ENCODE peak calls at places on chromosome 21, in six cellular contexts. H, M, Y, P, J and B are unnamed samples.

GRCh38 chr21:46368533-46369285 is 44.8 kb downstream of the PCNT start:
- DNase-seq in M (no peak), P (no peak), J (no peak), Y (no peak), H (no peak), B (no peak)

GRCh38 chr21:30372139-30372770 is at the start of gene KRTAP13-2:
- DNase-seq in Y (no peak), H (no peak), M (no peak), J (no peak), P (no peak), B (no peak)

GRCh38 chr21:15250384-15250783 is 185.6 kb upstream of the NRIP1 start:
- DNase-seq in J (no peak), H (peak; percentile 53), Y (no peak), M (no peak), P (no peak), B (no peak)

GRCh38 chr21:16514316-16514715 is 784.5 kb downstream of the USP25 start:
- DNase-seq in H (no peak), M (no peak), Y (no peak), P (no peak), J (no peak), B (no peak)

GRCh38 chr21:45965084-45965826 is 16.3 kb upstream of the COL6A1 start:
- DNase-seq in Y (no peak), P (no peak), M (no peak), H (no peak), J (no peak), B (no peak)

GRCh38 chr21:25350056-25350455 is 257.2 kb downstream of the MRPL39 start:
- DNase-seq in H (peak; percentile 60), Y (no peak), P (peak; percentile 41), M (no peak), J (no peak), B (no peak)

GRCh38 chr21:31837613-31838390 is 35.0 kb upstream of the HUNK start:
- DNase-seq in M (no peak), H (no peak), J (no peak), P (no peak), Y (no peak), B (no peak)

GRCh38 chr21:30990514-30991304 is 47.6 kb downstream of the KRTAP19-8 start:
- DNase-seq in P (no peak), J (no peak), Y (no peak), M (no peak), H (no peak), B (no peak)

GRCh38 chr21:15520811-15521643 is 208.8 kb upstream of the USP25 start:
- DNase-seq in H (peak; percentile 0), J (no peak), Y (no peak), M (no peak), P (no peak), B (peak; percentile 8)

GRCh38 chr21:37842163-37842919 is 73.9 kb downstream of the KCNJ6 start:
- DNase-seq in H (no peak), M (no peak), Y (no peak), J (no peak), P (no peak), B (peak; percentile 45)

GRCh38 chr21:26191609-26192008 is 21.0 kb upstream of the APP start:
- DNase-seq in Y (no peak), M (no peak), H (no peak), J (no peak), P (no peak), B (no peak)

GRCh38 chr21:17612565-17613241 is at the start of gene BTG3:
- DNase-seq in Y (peak; percentile 76), J (peak; percentile 70), P (peak; percentile 80), H (peak; percentile 76), M (peak; percentile 17), B (peak; percentile 76)

GRCh38 chr21:20617130-20617529 is 381.1 kb upstream of the NCAM2 start:
- DNase-seq in P (peak; percentile 35), Y (peak; percentile 0), H (no peak), J (no peak), M (peak; percentile 34), B (no peak)

GRCh38 chr21:46005481-46005881 is 23.9 kb downstream of the COL6A1 start:
- DNase-seq in P (peak; percentile 29), M (no peak), J (no peak), H (no peak), Y (no peak), B (no peak)

GRCh38 chr21:35792569-35792968 is 267.8 kb downstream of the SETD4 start:
- DNase-seq in J (no peak), H (no peak), Y (no peak), M (no peak), P (no peak), B (no peak)

GRCh38 chr21:36477559-36477958 is 2.4 kb downstream of the CLDN14 start:
- DNase-seq in Y (no peak), J (no peak), H (no peak), M (no peak), P (no peak), B (no peak)

GRCh38 chr21:35924714-35925301 is 135.5 kb downstream of the SETD4 start:
- DNase-seq in H (peak; percentile 96), Y (no peak), J (no peak), M (no peak), P (no peak), B (peak; percentile 77)

GRCh38 chr21:35508389-35508888 is 459.3 kb upstream of the RUNX1 start:
- DNase-seq in P (peak; percentile 56), H (peak; percentile 65), J (peak; percentile 57), Y (peak; percentile 17), M (peak; percentile 50), B (peak; percentile 91)

GRCh38 chr21:37072239-37072987 is 458 bp downstream of the PIGP start:
- DNase-seq in Y (no peak), P (no peak), H (peak; percentile 89), M (no peak), J (no peak), B (peak; percentile 93)

GRCh38 chr21:37410639-37411038 is 44.1 kb downstream of the DYRK1A start:
- DNase-seq in P (no peak), J (no peak), H (no peak), Y (no peak), M (no peak), B (no peak)

GRCh38 chr21:15141236-15141970 is 76.6 kb upstream of the NRIP1 start:
- DNase-seq in P (no peak), H (no peak), Y (no peak), M (no peak), J (no peak), B (no peak)

GRCh38 chr21:26966360-26966977 is 419 bp downstream of the ADAMTS5 start:
- DNase-seq in M (no peak), P (peak; percentile 71), Y (no peak), H (peak; percentile 37), J (no peak), B (peak; percentile 44)

GRCh38 chr21:36628096-36628495 is 70.8 kb upstream of the SIM2 start:
- DNase-seq in M (no peak), P (no peak), Y (no peak), J (no peak), H (no peak), B (no peak)

GRCh38 chr21:46603228-46603627 is 1.7 kb downstream of the S100B start:
- DNase-seq in M (no peak), J (no peak), H (no peak), Y (no peak), P (peak; percentile 57), B (no peak)

GRCh38 chr21:17679002-17679600 is 66.4 kb upstream of the BTG3 start:
- DNase-seq in M (no peak), P (no peak), Y (peak; percentile 33), J (no peak), H (peak; percentile 71), B (peak; percentile 77)

GRCh38 chr21:46297311-46298082 is 11.4 kb downstream of the YBEY start:
- DNase-seq in M (no peak), P (no peak), Y (no peak), H (no peak), J (no peak), B (no peak)

GRCh38 chr21:17081193-17081592 is 431.6 kb upstream of the CXADR start:
- DNase-seq in Y (no peak), P (no peak), J (no peak), H (no peak), M (no peak), B (no peak)

GRCh38 chr21:33300701-33301631 is 23.8 kb upstream of the IFNAR1 start:
- DNase-seq in Y (no peak), M (no peak), P (no peak), H (no peak), J (no peak), B (peak; percentile 6)

GRCh38 chr21:33301632-33302002 is 23.2 kb upstream of the IFNAR1 start:
- DNase-seq in J (no peak), M (no peak), H (no peak), P (no peak), Y (no peak), B (no peak)

GRCh38 chr21:33305344-33305671 is 19.5 kb upstream of the IFNAR1 start:
- DNase-seq in Y (no peak), M (no peak), P (no peak), H (no peak), J (no peak), B (no peak)

GRCh38 chr21:33302055-33302454 is 22.7 kb upstream of the IFNAR1 start:
- DNase-seq in P (no peak), Y (no peak), M (no peak), H (no peak), J (no peak), B (no peak)

GRCh38 chr21:33302796-33303195 is 22.0 kb upstream of the IFNAR1 start:
- DNase-seq in P (peak; percentile 66), H (no peak), M (no peak), Y (no peak), J (no peak), B (no peak)
- H3K14ac ChIP-seq in P (no peak overlapping the region), H (no peak overlapping the region), M (no peak overlapping the region), Y (no peak overlapping the region), J (no peak overlapping the region), B (no peak overlapping the region)

GRCh38 chr21:44458971-44459711 is 3.8 kb downstream of the LRRC3 start:
- DNase-seq in Y (no peak), H (no peak), P (no peak), M (no peak), J (no peak), B (no peak)
- H3K14ac ChIP-seq in Y (no peak overlapping the region), H (no peak overlapping the region), P (no peak overlapping the region), M (no peak overlapping the region), J (no peak overlapping the region), B (no peak overlapping the region)

GRCh38 chr21:39434950-39435349 is 10.6 kb downstream of the LCA5L start:
- DNase-seq in H (peak; percentile 33), M (no peak), Y (no peak), P (no peak), J (no peak), B (no peak)

GRCh38 chr21:39430457-39430856 is 15.1 kb downstream of the LCA5L start:
- DNase-seq in J (no peak), M (no peak), H (no peak), P (no peak), Y (no peak), B (no peak)

GRCh38 chr21:39430954-39431353 is 14.6 kb downstream of the LCA5L start:
- DNase-seq in M (no peak), Y (no peak), J (no peak), P (no peak), H (no peak), B (no peak)

GRCh38 chr21:39430016-39430415 is 15.6 kb downstream of the LCA5L start:
- DNase-seq in Y (no peak), P (no peak), M (no peak), H (no peak), J (no peak), B (no peak)

GRCh38 chr21:39429445-39429844 is 16.1 kb downstream of the LCA5L start:
- DNase-seq in P (no peak), H (no peak), J (no peak), Y (no peak), M (no peak), B (no peak)
- H3K14ac ChIP-seq in P (no peak overlapping the region), H (no peak overlapping the region), J (no peak overlapping the region), Y (no peak overlapping the region), M (no peak overlapping the region), B (no peak overlapping the region)

GRCh38 chr21:41926068-41926806 is 27.6 kb downstream of the C2CD2 start:
- DNase-seq in P (no peak), M (peak; percentile 17), H (peak; percentile 66), Y (no peak), J (no peak), B (peak; percentile 83)
- H3K14ac ChIP-seq in P (peak overlapping the region; percentile 81), M (no peak overlapping the region), H (peak overlapping the region; percentile 89), Y (no peak overlapping the region), J (no peak overlapping the region), B (peak overlapping the region; percentile 77)